ENCODE peak calls at places on chromosomes 1 and 21, in four cellular contexts. I, O, M and G are unnamed samples. For H3K4me1, the result is how much of the 10 kb centered on the place peaks cover.

GRCh38 chr1:2397007-2397679 is 5.5 kb downstream of the RER1 start:
- DNase-seq in O (no peak), I (no peak), M (no peak), G (no peak)

GRCh38 chr1:40153073-40153770 is 8.0 kb upstream of the RLF start:
- DNase-seq in M (peak), I (peak), O (no peak), G (no peak)

GRCh38 chr1:23720256-23720995 is 22.8 kb upstream of the ELOA start:
- DNase-seq in O (no peak), M (no peak), I (no peak), G (no peak)

GRCh38 chr1:153903841-153904455 is 18.8 kb downstream of the GATAD2B start:
- DNase-seq in M (peak), I (no peak), O (no peak), G (no peak)

GRCh38 chr1:203467550-203467921 is 8.1 kb upstream of the PRELP start:
- DNase-seq in O (peak), I (no peak), M (peak), G (peak)

GRCh38 chr1:66764994-66765578 is 12.8 kb downstream of the DYNLT5 start:
- DNase-seq in M (peak), I (peak), O (peak), G (no peak)

GRCh38 chr1:205787287-205787916 is 12.1 kb upstream of the RAB29 start:
- DNase-seq in I (no peak), O (no peak), M (no peak), G (no peak)

GRCh38 chr1:219812491-219813221 is 115.7 kb downstream of the SLC30A10 start:
- DNase-seq in O (peak), M (peak), I (peak), G (no peak)

GRCh38 chr1:37362990-37363389 is 111.4 kb upstream of the ZC3H12A start:
- DNase-seq in I (peak), M (no peak), O (no peak), G (no peak)

GRCh38 chr1:236122176-236122575 is 20.2 kb upstream of the GPR137B start:
- DNase-seq in O (no peak), I (no peak), M (no peak), G (no peak)

GRCh38 chr21:15531986-15532385 is 197.8 kb upstream of the USP25 start:
- DNase-seq in I (no peak), M (no peak), O (no peak), G (no peak)

GRCh38 chr1:54849219-54850081 is 37.5 kb downstream of the DHCR24 start:
- DNase-seq in I (no peak), M (no peak), O (no peak), G (peak)

GRCh38 chr1:47616036-47616435 is 178.2 kb downstream of the FOXD2 start:
- DNase-seq in M (no peak), I (no peak), O (no peak), G (no peak)

GRCh38 chr1:179586107-179586823 is 5.4 kb upstream of the TDRD5 start:
- DNase-seq in O (peak), I (peak), M (peak), G (no peak)

GRCh38 chr1:55057956-55058298 is 18.6 kb downstream of the PCSK9 start:
- DNase-seq in I (no peak), O (no peak), M (no peak), G (peak)

GRCh38 chr1:203932559-203932958 is 71.2 kb downstream of the SNRPE start:
- DNase-seq in M (no peak), I (no peak), O (no peak), G (no peak)

GRCh38 chr1:186965847-186966246 is 137.1 kb downstream of the PLA2G4A start:
- DNase-seq in M (no peak), I (no peak), O (no peak), G (no peak)

GRCh38 chr1:41391834-41392527 is 30.7 kb downstream of the FOXO6 start:
- DNase-seq in M (no peak), O (no peak), I (no peak), G (no peak)

GRCh38 chr1:209513226-209513625 is 70.3 kb upstream of the CAMK1G start:
- DNase-seq in I (peak), M (no peak), O (no peak), G (no peak)

GRCh38 chr1:22673486-22674409 is 20.7 kb downstream of the C1QB start:
- DNase-seq in I (peak), M (peak), O (peak), G (no peak)

GRCh38 chr21:41370840-41371697 is 9.2 kb downstream of the MX2 start:
- DNase-seq in M (no peak), I (no peak), O (no peak), G (no peak)

GRCh38 chr1:198373376-198373775 is 167.1 kb downstream of the ATP6V1G3 start:
- DNase-seq in M (no peak), I (no peak), O (no peak), G (no peak)

GRCh38 chr1:87279966-87280535 is 48.6 kb upstream of the LMO4 start:
- DNase-seq in O (no peak), M (no peak), I (no peak), G (no peak)

GRCh38 chr1:211340622-211341487 is 14.2 kb downstream of the TRAF5 start:
- DNase-seq in O (peak), I (no peak), M (no peak), G (no peak)

GRCh38 chr1:1629430-1630190 is 2.4 kb upstream of the MMP23B start:
- DNase-seq in M (no peak), I (peak), O (peak), G (peak)

GRCh38 chr1:2174348-2175054 is 20.1 kb downstream of the FAAP20 start:
- DNase-seq in O (peak), M (peak), I (peak), G (no peak)

GRCh38 chr21:32186843-32187242 is 92.0 kb downstream of the MIS18A start:
- DNase-seq in I (no peak), O (no peak), M (no peak), G (no peak)

GRCh38 chr1:212987702-212988322 is 27.9 kb downstream of the ANGEL2 start:
- DNase-seq in M (no peak), I (no peak), O (no peak), G (no peak)

GRCh38 chr21:32951041-32951440 is 74.7 kb upstream of the OLIG2 start:
- DNase-seq in I (no peak), O (no peak), M (no peak), G (no peak)

GRCh38 chr1:207579436-207579799 is 65.5 kb upstream of the CR1L start:
- DNase-seq in O (peak), I (peak), M (peak), G (no peak)

GRCh38 chr1:96060621-96061020 is 661.0 kb upstream of the PTBP2 start:
- DNase-seq in M (no peak), O (no peak), I (no peak), G (no peak)

GRCh38 chr1:206469411-206469932 is 804 bp upstream of the IKBKE start:
- DNase-seq in M (no peak), I (no peak), O (peak), G (no peak)

GRCh38 chr1:234898455-234899033 is 230.1 kb downstream of the TOMM20 start:
- DNase-seq in M (no peak), O (no peak), I (no peak), G (no peak)

GRCh38 chr1:172533511-172534116 is 664 bp downstream of the SUCO start:
- DNase-seq in O (no peak), I (peak), M (peak), G (peak)

GRCh38 chr1:32772281-32773017 is 44.7 kb downstream of the YARS1 start:
- DNase-seq in O (no peak), M (no peak), I (no peak), G (peak)

GRCh38 chr1:32774464-32774808 is 42.7 kb downstream of the YARS1 start:
- DNase-seq in M (no peak), O (no peak), I (no peak), G (no peak)

GRCh38 chr1:32774950-32775634 is 42.1 kb downstream of the YARS1 start:
- DNase-seq in I (peak), M (no peak), O (no peak), G (no peak)

GRCh38 chr1:32773018-32773763 is 44.0 kb downstream of the YARS1 start:
- DNase-seq in M (peak), O (peak), I (peak), G (peak)

GRCh38 chr1:32773764-32774463 is 43.2 kb downstream of the YARS1 start:
- DNase-seq in M (no peak), O (no peak), I (no peak), G (no peak)
- TF ChIP-seq CTCF in M (no peak), O (no peak), I (no peak), G (no peak)

GRCh38 chr1:56542651-56543050 is 36.7 kb downstream of the PLPP3 start:
- DNase-seq in I (no peak), M (no peak), O (no peak), G (no peak)

GRCh38 chr1:56541408-56541807 is 38.0 kb downstream of the PLPP3 start:
- DNase-seq in M (no peak), O (no peak), I (no peak), G (no peak)

GRCh38 chr1:56547473-56547872 is 31.9 kb downstream of the PLPP3 start:
- DNase-seq in I (no peak), O (no peak), M (no peak), G (no peak)

GRCh38 chr1:56545711-56546110 is 33.7 kb downstream of the PLPP3 start:
- DNase-seq in O (no peak), M (no peak), I (no peak), G (no peak)

GRCh38 chr1:56543783-56544612 is 35.4 kb downstream of the PLPP3 start:
- DNase-seq in I (no peak), O (no peak), M (no peak), G (no peak)
- H3K4me1 ChIP-seq in I (under half), O (under half), M (under half), G (under half)

DNA sequence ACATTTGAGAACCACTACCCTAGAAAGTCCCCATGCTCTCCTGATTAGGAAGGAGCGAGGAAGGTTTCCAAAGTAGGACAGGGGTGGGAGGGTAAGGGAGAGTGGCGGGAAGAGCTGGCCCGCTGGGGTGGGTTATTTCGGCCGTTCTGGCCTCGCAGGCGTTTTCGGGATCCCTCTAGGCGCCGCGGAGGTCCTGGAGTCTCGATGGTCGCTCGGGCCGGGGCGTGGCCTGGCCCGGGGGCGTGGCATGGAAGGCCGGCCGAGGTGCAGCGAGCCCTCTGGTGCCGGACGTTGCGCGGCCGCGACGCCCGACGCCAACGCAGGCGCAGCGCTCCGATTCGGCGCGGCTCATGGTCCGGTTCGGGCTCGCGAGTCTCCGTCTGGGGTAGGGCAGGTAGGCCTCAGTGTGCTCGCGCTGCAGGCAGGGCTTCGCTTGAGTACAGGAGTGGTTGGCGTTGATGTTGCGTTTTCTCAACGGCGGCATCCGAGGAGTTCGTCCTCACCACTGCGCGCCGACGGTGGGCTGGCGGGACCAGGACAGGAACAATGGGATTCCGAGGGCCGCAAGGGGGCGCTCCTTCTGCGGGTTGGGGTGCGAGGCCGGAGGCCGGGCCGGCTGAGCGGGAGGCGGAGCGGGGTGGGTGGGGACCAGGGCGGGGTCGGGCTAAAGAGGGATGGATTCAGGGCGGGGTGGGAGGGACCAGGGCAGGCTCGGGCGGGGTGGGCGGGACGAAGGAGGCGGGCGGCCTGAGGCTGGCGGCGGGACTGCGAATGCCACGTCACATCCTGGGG is at the start of gene PGBD2:
- DNase-seq in O (peak), M (peak), I (peak), G (peak)
- TF ChIP-seq EP300 in O (no peak), M (no peak), I (no peak), G (no peak)

GRCh38 chr1:56578963-56579875 is at the start of gene PLPP3:
- DNase-seq in M (peak), O (peak), I (peak), G (peak)
- TF ChIP-seq CTCF in M (peak), O (peak), I (peak), G (peak)

GRCh38 chr1:162709870-162710269 is 77.6 kb downstream of the DDR2 start:
- DNase-seq in M (no peak), O (no peak), I (no peak), G (no peak)
- H3K4me1 ChIP-seq in M (under half), O (under half), I (under half), G (under half)

GRCh38 chr1:31568895-31569655 is 7.2 kb upstream of the TINAGL1 start:
- DNase-seq in I (no peak), O (no peak), M (no peak), G (no peak)
- TF ChIP-seq EP300 in I (no peak), O (no peak), M (no peak), G (no peak)

GRCh38 chr1:110339040-110339426 is at the start of gene RBM15:
- DNase-seq in I (peak), O (peak), M (peak), G (peak)
- TF ChIP-seq CTCF in I (no peak), O (no peak), M (no peak), G (no peak)

GRCh38 chr1:202159534-202160371 is 649 bp downstream of the PTPN7 start:
- DNase-seq in I (no peak), O (peak), M (no peak), G (no peak)
- H3K4me1 ChIP-seq in I (under half), O (under half), M (under half), G (under half)

GRCh38 chr1:19372136-19372514 is 60.0 kb downstream of the SLC66A1 start:
- DNase-seq in M (no peak), I (peak), O (no peak), G (no peak)
- TF ChIP-seq EP300 in M (no peak), I (no peak), O (no peak), G (no peak)